ENCODE peak calls at places on chromosomes 7 and 10, in nine cellular contexts. C is stimulated activated CD4-positive, alpha-beta T cell treated with anti-CD3 and anti-CD28 coated beads, Interleukin-1b, Interleukin-23, amount 100 ng/mL, for 24 hours; Y is activated effector memory CD4-positive, alpha-beta T cell treated with anti-CD3 and anti-CD28 coated beads, Interleukin-2, amount 50 U/mL, for 16 hours; Z is uterus; S is HEK293T; G is mucosa of gallbladder; Q is pancreas; W is AG08395; T is GM13976. U is an unnamed sample.

GRCh38 chr7:92798517-92799249 is 37.7 kb downstream of the CDK6 start:
- DNase-seq in S (no peak), Z (no peak), Y (no peak), W (no peak), C (no peak), T (no peak), Q (no peak), G (no peak), U (no peak)

GRCh38 chr10:98257198-98257597 is 10.8 kb downstream of the LOXL4 start:
- DNase-seq in S (no peak), G (no peak), W (no peak), Z (no peak), Y (no peak), C (no peak), T (no peak), Q (no peak), U (no peak)

GRCh38 chr10:21953585-21954057 is 49.9 kb downstream of the DNAJC1 start:
- DNase-seq in Y (no peak), G (no peak), W (peak), C (no peak), T (peak), Z (no peak), S (peak), Q (no peak), U (no peak)

GRCh38 chr7:85682819-85683218 is 496.0 kb upstream of the SEMA3D start:
- DNase-seq in T (no peak), G (no peak), Z (no peak), C (no peak), W (peak), S (no peak), Y (no peak), Q (no peak), U (no peak)

GRCh38 chr7:143885951-143886350 is 16.0 kb downstream of the TCAF1 start:
- DNase-seq in C (no peak), W (no peak), S (no peak), G (no peak), T (no peak), Z (no peak), Y (no peak), Q (no peak), U (no peak)

GRCh38 chr10:76523798-76524231 is 1092.4 kb downstream of the LRMDA start:
- DNase-seq in S (no peak), Q (no peak), Z (peak), T (no peak), Y (no peak), W (no peak), G (no peak), C (no peak), U (no peak)

GRCh38 chr7:4550117-4550516 is 132.0 kb upstream of the FOXK1 start:
- DNase-seq in G (no peak), Z (no peak), T (no peak), Y (no peak), W (no peak), C (no peak), Q (no peak), S (no peak), U (no peak)

GRCh38 chr7:137325927-137326326 is 17.6 kb downstream of the PTN start:
- DNase-seq in Q (no peak), Y (no peak), C (no peak), T (no peak), S (no peak), G (no peak), W (no peak), Z (no peak), U (no peak)

GRCh38 chr7:92627956-92628355 is 37.8 kb upstream of the FAM133B start:
- DNase-seq in Y (no peak), G (no peak), C (no peak), S (no peak), Z (no peak), Q (no peak), W (no peak), T (no peak), U (no peak)

GRCh38 chr10:35912615-35913170 is 270.6 kb upstream of the FZD8 start:
- DNase-seq in C (no peak), T (no peak), G (no peak), Y (no peak), Q (no peak), W (peak), S (no peak), Z (no peak), U (no peak)

GRCh38 chr10:44974628-44975431 is 3.8 kb downstream of the DEPP1 start:
- DNase-seq in Y (peak), G (peak), T (peak), W (peak), Z (peak), Q (peak), S (peak), C (peak), U (peak)

GRCh38 chr7:95473276-95473985 is 12.3 kb upstream of the ASB4 start:
- DNase-seq in G (no peak), W (no peak), S (no peak), T (no peak), Y (no peak), Z (no peak), Q (no peak), C (no peak), U (no peak)

GRCh38 chr10:43036581-43037428 is 40.1 kb upstream of the RET start:
- DNase-seq in C (no peak), Y (no peak), Q (no peak), S (no peak), W (no peak), T (no peak), G (no peak), Z (peak), U (no peak)

GRCh38 chr7:36306722-36307121 is 82.9 kb upstream of the ANLN start:
- DNase-seq in G (no peak), Z (no peak), C (no peak), W (no peak), Y (peak), S (no peak), T (no peak), Q (no peak), U (no peak)

GRCh38 chr10:103651783-103652476 is 158.4 kb downstream of the NEURL1 start:
- DNase-seq in Z (no peak), G (no peak), S (no peak), C (no peak), Q (no peak), T (no peak), W (no peak), Y (no peak), U (peak)

GRCh38 chr7:50632561-50633413 is 67.6 kb upstream of the DDC start:
- DNase-seq in C (peak), G (peak), Q (no peak), Z (no peak), W (peak), T (peak), S (peak), Y (peak), U (no peak)

GRCh38 chr10:15843705-15844104 is 16.6 kb downstream of the MINDY3 start:
- DNase-seq in Y (no peak), S (no peak), G (no peak), W (no peak), Z (no peak), T (no peak), C (no peak), Q (no peak), U (no peak)

GRCh38 chr7:44430054-44430453 is 60.4 kb downstream of the NUDCD3 start:
- DNase-seq in Z (no peak), W (no peak), Y (no peak), Q (no peak), G (no peak), C (no peak), T (no peak), S (no peak), U (no peak)

GRCh38 chr7:82078807-82079206 is 309.0 kb upstream of the HGF start:
- DNase-seq in Y (no peak), S (no peak), Z (no peak), G (no peak), C (no peak), T (no peak), Q (no peak), W (no peak), U (no peak)